ENCODE peak calls at places on chromosomes 13 and 19, in ten cellular contexts. Q is CD8-positive, alpha-beta T cell; J is uterus; R is RWPE1; K is IMR-90; P is left ventricle myocardium inferior; G is CD4-positive, alpha-beta T cell; W is MCF 10A; M is fibroblast of lung; E is Calu3. V is an unnamed sample.

GRCh38 chr19:38638461-38638860 is 9.0 kb upstream of the ACTN4 start:
- DNase-seq in Q (no peak), J (no peak), R (no peak), K (no peak), P (no peak), G (no peak), W (no peak), M (no peak), E (no peak), V (no peak)

GRCh38 chr19:35959040-35959967 is 23.1 kb downstream of the LRFN3 start:
- DNase-seq in Q (peak), J (peak), R (no peak), K (no peak), P (peak), G (peak), W (no peak), M (no peak), E (no peak), V (no peak)

GRCh38 chr13:109704771-109705628 is 81.4 kb downstream of the IRS2 start:
- DNase-seq in Q (no peak), J (no peak), R (peak), K (no peak), P (peak), G (no peak), W (peak), M (peak), E (peak), V (no peak)

GRCh38 chr13:26155568-26155967 is 66.5 kb downstream of the RNF6 start:
- DNase-seq in Q (no peak), J (no peak), R (no peak), K (no peak), P (no peak), G (no peak), W (no peak), M (no peak), E (no peak), V (no peak)

GRCh38 chr13:76790519-76791289 is 95.5 kb downstream of the KCTD12 start:
- DNase-seq in Q (no peak), J (no peak), R (no peak), K (no peak), P (no peak), G (no peak), W (no peak), M (no peak), E (no peak), V (no peak)

GRCh38 chr19:16325671-16326400 is 1.2 kb downstream of the KLF2 start:
- DNase-seq in Q (peak), J (peak), R (no peak), K (no peak), P (no peak), G (peak), W (no peak), M (no peak), E (peak), V (no peak)

GRCh38 chr13:102400619-102401125 is 1.2 kb downstream of the FGF14 start:
- DNase-seq in Q (no peak), J (peak), R (peak), K (no peak), P (peak), G (peak), W (no peak), M (peak), E (no peak), V (no peak)

GRCh38 chr13:80244574-80244973 is 96.4 kb downstream of the SPRY2 start:
- DNase-seq in Q (no peak), J (no peak), R (no peak), K (no peak), P (no peak), G (no peak), W (no peak), M (no peak), E (no peak), V (no peak)

GRCh38 chr19:53982611-53983010 is 8.8 kb upstream of the CACNG6 start:
- DNase-seq in Q (no peak), J (peak), R (no peak), K (no peak), P (peak), G (peak), W (no peak), M (peak), E (peak), V (no peak)

GRCh38 chr19:17086811-17087210 is 11.2 kb downstream of the MYO9B start:
- DNase-seq in Q (no peak), J (no peak), R (no peak), K (peak), P (no peak), G (no peak), W (no peak), M (no peak), E (no peak), V (no peak)

GRCh38 chr13:53104120-53104519 is 75.5 kb downstream of the OLFM4 start:
- DNase-seq in Q (no peak), J (no peak), R (no peak), K (no peak), P (no peak), G (no peak), W (no peak), M (no peak), E (no peak), V (no peak)

GRCh38 chr19:17411801-17412200 is 6.4 kb upstream of the BST2 start:
- DNase-seq in Q (no peak), J (no peak), R (no peak), K (no peak), P (no peak), G (no peak), W (no peak), M (no peak), E (no peak), V (no peak)

GRCh38 chr19:17950310-17951150 is 16.4 kb upstream of the KCNN1 start:
- DNase-seq in Q (peak), J (no peak), R (no peak), K (no peak), P (peak), G (peak), W (no peak), M (no peak), E (no peak), V (no peak)

GRCh38 chr13:41059466-41059865 is 1.8 kb upstream of the WBP4 start:
- DNase-seq in Q (no peak), J (no peak), R (no peak), K (peak), P (no peak), G (no peak), W (peak), M (no peak), E (no peak), V (no peak)

GRCh38 chr19:11736696-11737095 is 2.0 kb downstream of the ZNF823 start:
- DNase-seq in Q (no peak), J (no peak), R (peak), K (peak), P (peak), G (no peak), W (peak), M (peak), E (no peak), V (no peak)

GRCh38 chr13:33932765-33933406 is 114.9 kb downstream of the RFC3 start:
- DNase-seq in Q (no peak), J (no peak), R (no peak), K (peak), P (no peak), G (no peak), W (no peak), M (no peak), E (no peak), V (no peak)

GRCh38 chr19:46818812-46819211 is 30.4 kb upstream of the SLC1A5 start:
- DNase-seq in Q (no peak), J (no peak), R (no peak), K (peak), P (no peak), G (no peak), W (peak), M (peak), E (no peak), V (no peak)

GRCh38 chr13:99726261-99726894 is 225.1 kb downstream of the TM9SF2 start:
- DNase-seq in Q (no peak), J (no peak), R (no peak), K (no peak), P (no peak), G (no peak), W (no peak), M (no peak), E (no peak), V (no peak)

GRCh38 chr13:106796280-106797047 is 228.5 kb upstream of the ARGLU1 start:
- DNase-seq in Q (no peak), J (no peak), R (no peak), K (no peak), P (no peak), G (no peak), W (no peak), M (no peak), E (no peak), V (no peak)

GRCh38 chr13:112994084-112994780 is 25.2 kb downstream of the MCF2L start:
- DNase-seq in Q (no peak), J (no peak), R (no peak), K (no peak), P (no peak), G (no peak), W (no peak), M (no peak), E (no peak), V (no peak)

GRCh38 chr13:27375686-27376326 is 48.6 kb upstream of the GTF3A start:
- DNase-seq in Q (peak), J (peak), R (peak), K (peak), P (peak), G (peak), W (peak), M (peak), E (peak), V (no peak)

GRCh38 chr19:1073063-1073955 is 6.3 kb downstream of the ARHGAP45 start:
- DNase-seq in Q (peak), J (no peak), R (no peak), K (no peak), P (no peak), G (no peak), W (no peak), M (no peak), E (no peak), V (no peak)

GRCh38 chr13:32650705-32651311 is 64.6 kb downstream of the PDS5B start:
- DNase-seq in Q (peak), J (no peak), R (peak), K (peak), P (no peak), G (peak), W (peak), M (peak), E (peak), V (no peak)
- TF ChIP-seq CTCF in Q (peak), J (peak), R (peak), K (peak), P (peak), G (peak), W (peak), M (peak), E (peak), V (peak)

DNA sequence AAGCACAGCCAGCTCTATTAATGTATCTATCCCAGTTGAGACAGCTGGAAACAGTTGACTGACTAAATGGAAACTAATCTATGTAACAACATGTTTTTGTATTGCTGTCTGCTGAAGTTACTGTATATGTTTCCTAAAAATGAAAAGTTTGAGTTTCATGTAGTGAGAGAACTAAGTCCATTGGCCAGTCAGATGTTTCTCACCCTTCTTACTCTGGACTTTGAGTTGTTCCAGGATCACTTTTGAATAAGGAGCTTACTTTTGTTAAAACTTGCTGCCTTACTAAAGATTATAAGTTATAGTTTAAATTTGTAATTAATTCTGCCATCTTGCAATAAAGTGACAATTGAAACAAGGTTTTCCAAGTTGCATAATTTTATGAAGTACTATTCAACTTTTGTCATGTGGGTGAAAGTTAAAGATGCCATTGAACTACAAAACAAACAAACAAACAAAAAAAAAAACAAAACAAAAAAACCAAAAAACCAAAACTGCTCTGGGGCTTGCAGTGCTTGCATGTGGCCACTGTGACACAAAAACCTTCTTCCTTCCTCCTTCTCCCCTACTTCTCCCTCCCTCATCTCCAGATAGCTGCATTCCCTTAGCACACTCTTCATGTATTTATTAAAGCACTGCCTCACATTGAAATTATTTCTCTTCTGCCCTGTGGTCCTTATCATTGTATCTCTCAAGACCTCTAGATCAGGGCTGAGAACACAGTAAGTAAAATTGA is 15.3 kb downstream of the WDFY2 start:
- DNase-seq in Q (no peak), J (no peak), R (no peak), K (no peak), P (no peak), G (no peak), W (no peak), M (no peak), E (no peak), V (no peak)
- TF ChIP-seq CTCF in Q (no peak), J (no peak), R (no peak), K (no peak), P (peak), G (no peak), W (no peak), M (no peak), E (no peak), V (no peak)

GRCh38 chr19:13847033-13847899 is 29.7 kb upstream of the NANOS3 start:
- DNase-seq in Q (peak), J (peak), R (peak), K (peak), P (peak), G (peak), W (peak), M (peak), E (peak), V (no peak)
- TF ChIP-seq CTCF in Q (no peak), J (peak), R (no peak), K (peak), P (peak), G (peak), W (peak), M (no peak), E (no peak), V (no peak)

GRCh38 chr13:88142653-88143052 is 471.5 kb downstream of the SLITRK5 start:
- DNase-seq in Q (no peak), J (no peak), R (no peak), K (no peak), P (no peak), G (no peak), W (no peak), M (no peak), E (no peak), V (no peak)

DNA sequence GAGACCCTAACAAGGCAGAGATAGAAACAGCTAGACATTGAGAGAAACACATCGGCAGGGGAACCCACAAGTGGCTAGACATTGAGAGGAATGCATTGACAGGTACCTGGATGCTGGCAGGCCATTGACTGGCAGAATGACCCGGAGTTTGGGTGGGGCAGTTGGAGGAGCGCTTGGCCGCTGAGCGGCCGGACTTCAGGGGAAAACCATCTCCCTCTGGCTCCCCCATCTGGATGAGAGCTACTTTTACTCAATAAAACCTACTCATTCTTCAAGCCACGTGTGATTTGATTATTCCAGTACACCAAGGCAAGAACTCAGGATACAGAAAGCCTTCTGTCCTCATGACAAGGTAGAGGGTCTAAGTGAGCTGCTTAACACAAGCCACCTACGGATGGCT is 473.4 kb downstream of the SLITRK5 start:
- DNase-seq in Q (no peak), J (no peak), R (no peak), K (no peak), P (no peak), G (no peak), W (no peak), M (no peak), E (no peak), V (no peak)
- TF ChIP-seq CTCF in Q (no peak), J (no peak), R (no peak), K (no peak), P (no peak), G (no peak), W (no peak), M (no peak), E (no peak), V (no peak)

GRCh38 chr13:56752630-56753029 is 388.1 kb upstream of the PRR20A start:
- DNase-seq in Q (no peak), J (no peak), R (no peak), K (no peak), P (no peak), G (no peak), W (no peak), M (no peak), E (no peak), V (no peak)

DNA sequence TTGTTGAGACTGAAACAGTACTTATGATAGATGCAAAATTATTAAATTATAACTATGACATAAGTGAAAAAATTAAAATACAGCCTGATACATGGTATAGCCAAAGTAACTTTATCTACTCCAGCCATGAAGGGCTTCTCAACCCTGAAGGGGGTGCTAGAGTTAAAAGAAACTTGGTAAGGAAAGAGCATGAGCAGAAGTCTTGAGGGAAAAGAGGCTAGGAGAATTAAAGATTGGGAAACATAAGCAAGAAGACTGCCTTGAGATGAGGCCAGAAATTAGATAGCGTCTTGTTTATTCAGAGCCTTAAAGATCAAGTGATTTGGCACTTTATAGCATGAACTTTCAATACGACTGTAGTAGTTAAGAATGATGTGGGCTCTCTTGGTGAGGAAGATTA is 385.5 kb upstream of the PRR20A start:
- DNase-seq in Q (no peak), J (no peak), R (no peak), K (no peak), P (no peak), G (no peak), W (peak), M (no peak), E (no peak), V (peak)
- TF ChIP-seq CTCF in Q (no peak), J (no peak), R (no peak), K (no peak), P (peak), G (no peak), W (no peak), M (no peak), E (no peak), V (peak)

GRCh38 chr19:57034544-57034943 is 85.2 kb upstream of the USP29 start:
- DNase-seq in Q (no peak), J (no peak), R (no peak), K (no peak), P (no peak), G (no peak), W (no peak), M (no peak), E (no peak), V (no peak)

GRCh38 chr19:57028804-57029525 is 90.8 kb upstream of the USP29 start:
- DNase-seq in Q (no peak), J (no peak), R (no peak), K (no peak), P (no peak), G (no peak), W (no peak), M (no peak), E (no peak), V (no peak)

GRCh38 chr19:57026476-57026875 is 93.3 kb upstream of the USP29 start:
- DNase-seq in Q (no peak), J (no peak), R (no peak), K (no peak), P (no peak), G (no peak), W (no peak), M (no peak), E (no peak), V (no peak)

GRCh38 chr19:57027360-57027759 is 92.4 kb upstream of the USP29 start:
- DNase-seq in Q (no peak), J (no peak), R (no peak), K (no peak), P (no peak), G (no peak), W (no peak), M (no peak), E (no peak), V (no peak)

DNA sequence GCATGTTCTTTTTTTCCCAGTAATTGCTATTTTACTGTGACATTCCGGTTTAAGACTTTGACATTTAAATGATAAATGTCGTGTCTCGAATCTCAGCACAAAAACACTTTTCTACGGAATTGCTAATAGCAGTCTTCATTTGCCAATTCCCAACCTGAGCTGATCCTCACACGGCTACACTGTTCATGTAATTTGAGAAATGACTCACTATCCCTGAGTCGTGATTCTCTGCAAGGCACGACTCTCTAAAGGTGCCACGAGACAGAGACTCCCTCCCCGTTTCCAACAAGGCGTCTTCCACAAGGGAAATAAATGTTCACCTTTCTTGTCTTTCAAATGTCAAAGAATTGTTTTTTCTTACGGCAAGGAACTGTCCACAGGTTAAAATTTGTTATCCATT is 88.6 kb upstream of the USP29 start:
- DNase-seq in Q (no peak), J (no peak), R (no peak), K (no peak), P (no peak), G (no peak), W (no peak), M (no peak), E (no peak), V (no peak)
- TF ChIP-seq CTCF in Q (no peak), J (no peak), R (no peak), K (no peak), P (no peak), G (no peak), W (no peak), M (no peak), E (no peak), V (no peak)

DNA sequence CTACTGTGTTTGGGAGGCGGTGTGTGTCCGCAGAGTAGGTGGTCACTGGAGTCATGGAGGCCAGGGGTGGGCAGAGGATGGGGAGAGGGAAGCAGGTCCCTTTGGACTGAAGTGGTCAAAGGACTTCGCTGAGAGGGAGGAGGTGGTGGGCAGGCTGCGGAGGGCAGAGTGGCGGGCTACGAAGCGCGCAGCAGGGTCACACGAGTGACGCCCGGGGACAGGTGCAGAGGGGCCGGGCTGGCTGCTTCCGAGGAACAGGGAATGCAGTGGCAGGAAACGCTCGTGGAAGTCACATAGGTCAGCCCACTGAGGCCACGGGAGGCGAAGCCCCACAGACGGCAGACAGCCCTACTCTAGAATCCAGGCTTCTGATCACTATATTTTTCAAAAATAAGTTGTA is 111.5 kb downstream of the URI1 start:
- DNase-seq in Q (no peak), J (no peak), R (no peak), K (no peak), P (no peak), G (no peak), W (no peak), M (no peak), E (no peak), V (no peak)
- TF ChIP-seq CTCF in Q (no peak), J (no peak), R (no peak), K (no peak), P (no peak), G (no peak), W (no peak), M (no peak), E (no peak), V (no peak)

GRCh38 chr13:49653478-49653877 is 25.2 kb downstream of the ARL11 start:
- DNase-seq in Q (no peak), J (no peak), R (no peak), K (no peak), P (no peak), G (no peak), W (no peak), M (no peak), E (no peak), V (no peak)

GRCh38 chr13:49655906-49656305 is 27.6 kb downstream of the ARL11 start:
- DNase-seq in Q (no peak), J (no peak), R (no peak), K (peak), P (no peak), G (no peak), W (no peak), M (no peak), E (no peak), V (no peak)

GRCh38 chr13:49649963-49650312 is 21.6 kb downstream of the ARL11 start:
- DNase-seq in Q (no peak), J (no peak), R (no peak), K (peak), P (no peak), G (no peak), W (no peak), M (peak), E (no peak), V (no peak)

GRCh38 chr13:49651775-49652690 is 23.7 kb downstream of the ARL11 start:
- DNase-seq in Q (no peak), J (no peak), R (no peak), K (no peak), P (no peak), G (no peak), W (no peak), M (no peak), E (no peak), V (no peak)

GRCh38 chr13:49652691-49653305 is 24.5 kb downstream of the ARL11 start:
- DNase-seq in Q (no peak), J (no peak), R (peak), K (peak), P (no peak), G (no peak), W (peak), M (peak), E (peak), V (peak)
- TF ChIP-seq CTCF in Q (no peak), J (no peak), R (peak), K (peak), P (peak), G (no peak), W (peak), M (peak), E (no peak), V (peak)

V was measured in LNCaP clone FGC.